ENCODE peak calls at places on chromosomes 5 and 9, in four cellular contexts. H is astrocyte of the spinal cord, X is endothelial cell, S is cardiac fibroblast. A is an unnamed sample.

GRCh38 chr5:177035982-177036381 is 13.5 kb downstream of the ZNF346 start:
- DNase-seq in S (no peak), H (peak; percentile 83), X (no peak), A (no peak)

GRCh38 chr5:88883059-88883565 is at the start of gene MEF2C:
- DNase-seq in H (peak; percentile 90), X (peak; percentile 72), S (peak; percentile 92), A (peak; percentile 82)

GRCh38 chr9:75378926-75379325 is 290.6 kb downstream of the OSTF1 start:
- DNase-seq in H (no peak), S (no peak), X (no peak), A (no peak)

GRCh38 chr9:127634698-127635097 is 22.6 kb downstream of the STXBP1 start:
- DNase-seq in S (no peak), H (no peak), X (no peak), A (no peak)

GRCh38 chr5:95822408-95823240 is at the start of gene GLRX:
- DNase-seq in S (peak; percentile 97), H (peak; percentile 91), X (peak; percentile 39), A (peak; percentile 98)

GRCh38 chr9:69324549-69325401 is at the start of gene ENTREP1:
- DNase-seq in S (peak; percentile 34), H (peak; percentile 18), X (peak; percentile 61), A (no peak)

GRCh38 chr5:142215915-142216681 is 107.5 kb downstream of the NDFIP1 start:
- DNase-seq in H (peak; percentile 99), X (no peak), S (peak; percentile 98), A (peak; percentile 97)

GRCh38 chr5:141211-141610 is 49.2 kb downstream of the PLEKHG4B start:
- DNase-seq in X (no peak), S (no peak), H (no peak), A (no peak)

GRCh38 chr9:35490155-35490909 is 421 bp downstream of the RUSC2 start:
- DNase-seq in X (peak; percentile 15), H (no peak), S (no peak), A (no peak)

GRCh38 chr5:152285764-152286163 is 119.3 kb downstream of the NMUR2 start:
- DNase-seq in H (no peak), S (no peak), X (no peak), A (no peak)

GRCh38 chr9:114452219-114453169 is 52.8 kb downstream of the WHRN start:
- DNase-seq in H (no peak), S (no peak), X (no peak), A (no peak)

GRCh38 chr9:98401140-98402025 is 145.9 kb upstream of the TBC1D2 start:
- DNase-seq in S (peak; percentile 30), H (no peak), X (no peak), A (no peak)

GRCh38 chr5:169901896-169902295 is 78.4 kb downstream of the INSYN2B start:
- DNase-seq in X (no peak), S (no peak), H (no peak), A (no peak)

GRCh38 chr9:99113418-99114048 is 8.6 kb downstream of the TGFBR1 start:
- DNase-seq in H (no peak), S (no peak), X (no peak), A (no peak)

GRCh38 chr5:126512451-126512850 is 82.6 kb downstream of the ALDH7A1 start:
- DNase-seq in X (no peak), H (no peak), S (no peak), A (no peak)

GRCh38 chr9:120386390-120387131 is 193.4 kb downstream of the CDK5RAP2 start:
- DNase-seq in S (peak; percentile 71), X (no peak), H (peak; percentile 65), A (no peak)

GRCh38 chr9:29211681-29212589 is 1638.7 kb upstream of the C9orf72 start:
- DNase-seq in H (peak; percentile 7), X (peak; percentile 86), S (no peak), A (no peak)

GRCh38 chr9:130354378-130354777 is 88.8 kb downstream of the HMCN2 start:
- DNase-seq in H (no peak), X (no peak), S (no peak), A (no peak)

GRCh38 chr5:91641730-91642350 is 258.7 kb upstream of the ARRDC3 start:
- DNase-seq in H (peak; percentile 75), X (no peak), S (peak; percentile 70), A (peak; percentile 18)

GRCh38 chr5:140608730-140609520 is 24.1 kb downstream of the CD14 start:
- DNase-seq in H (no peak), S (peak; percentile 40), X (no peak), A (no peak)

GRCh38 chr5:110032386-110032785 is 342.7 kb downstream of the MAN2A1 start:
- DNase-seq in X (no peak), H (no peak), S (no peak), A (no peak)

GRCh38 chr5:59253625-59254024 is 639.9 kb downstream of the PDE4D start:
- DNase-seq in X (no peak), H (no peak), S (no peak), A (no peak)

GRCh38 chr5:81125959-81126358 is 107.2 kb upstream of the CKMT2 start:
- DNase-seq in S (no peak), X (no peak), H (no peak), A (no peak)

GRCh38 chr5:168649306-168649705 is 70.1 kb upstream of the PANK3 start:
- DNase-seq in X (no peak), H (no peak), S (peak; percentile 42), A (no peak)

GRCh38 chr5:38738898-38739743 is 106.7 kb upstream of the OSMR start:
- DNase-seq in S (peak; percentile 49), H (peak; percentile 43), X (no peak), A (no peak)

GRCh38 chr9:108468364-108468763 is 387.4 kb downstream of the ACTL7B start:
- DNase-seq in S (peak; percentile 61), H (no peak), X (peak; percentile 56), A (peak; percentile 56)

GRCh38 chr9:84424945-84425344 is 84.4 kb upstream of the SLC28A3 start:
- DNase-seq in X (no peak), S (no peak), H (no peak), A (no peak)

GRCh38 chr5:40483316-40483715 is 196.4 kb upstream of the PTGER4 start:
- DNase-seq in H (peak; percentile 24), S (peak; percentile 38), X (no peak), A (no peak)

GRCh38 chr9:100637787-100638186 is 59.9 kb downstream of the CAVIN4 start:
- DNase-seq in X (no peak), S (no peak), H (no peak), A (no peak)

GRCh38 chr9:112665347-112665746 is 52.6 kb downstream of the INIP start:
- DNase-seq in H (peak; percentile 32), S (peak; percentile 48), X (no peak), A (peak; percentile 10)

GRCh38 chr5:120396186-120396585 is 67.9 kb upstream of the PRR16 start:
- DNase-seq in X (no peak), H (peak; percentile 61), S (peak; percentile 65), A (peak; percentile 83)

GRCh38 chr5:149273237-149273636 is 1.6 kb downstream of the AFAP1L1 start:
- DNase-seq in S (no peak), H (no peak), X (no peak), A (no peak)

GRCh38 chr9:87853843-87854242 is 28.8 kb upstream of the SPATA31E1 start:
- DNase-seq in X (no peak), H (no peak), S (no peak), A (no peak)

GRCh38 chr5:122091942-122092600 is 14.0 kb upstream of the LOX start:
- DNase-seq in X (no peak), H (peak; percentile 78), S (peak; percentile 73), A (peak; percentile 74)
- TF ChIP-seq CTCF in X (peak; percentile 56), H (peak; percentile 55), S (peak; percentile 50), A (peak; percentile 82)

GRCh38 chr9:134783699-134784039 is 96.9 kb upstream of the FCN2 start:
- DNase-seq in S (no peak), H (no peak), X (no peak), A (no peak)

GRCh38 chr9:134784612-134785305 is 95.9 kb upstream of the FCN2 start:
- DNase-seq in H (no peak), S (no peak), X (no peak), A (no peak)

GRCh38 chr9:134779640-134780039 is 101.0 kb upstream of the FCN2 start:
- DNase-seq in S (no peak), X (no peak), H (no peak), A (no peak)

GRCh38 chr9:134782921-134783698 is 97.5 kb upstream of the FCN2 start:
- DNase-seq in S (no peak), H (no peak), X (no peak), A (no peak)

GRCh38 chr9:134781895-134782294 is 98.7 kb upstream of the FCN2 start:
- DNase-seq in X (peak; percentile 28), H (no peak), S (no peak), A (no peak)
- TF ChIP-seq CTCF in X (peak; percentile 18), H (peak; percentile 42), S (peak; percentile 23), A (peak; percentile 61)

GRCh38 chr5:165805756-165806155 is 2300.3 kb downstream of the MAT2B start:
- DNase-seq in X (no peak), S (no peak), H (no peak), A (no peak)
- TF ChIP-seq CTCF in X (no peak), S (no peak), H (no peak), A (no peak)

DNA sequence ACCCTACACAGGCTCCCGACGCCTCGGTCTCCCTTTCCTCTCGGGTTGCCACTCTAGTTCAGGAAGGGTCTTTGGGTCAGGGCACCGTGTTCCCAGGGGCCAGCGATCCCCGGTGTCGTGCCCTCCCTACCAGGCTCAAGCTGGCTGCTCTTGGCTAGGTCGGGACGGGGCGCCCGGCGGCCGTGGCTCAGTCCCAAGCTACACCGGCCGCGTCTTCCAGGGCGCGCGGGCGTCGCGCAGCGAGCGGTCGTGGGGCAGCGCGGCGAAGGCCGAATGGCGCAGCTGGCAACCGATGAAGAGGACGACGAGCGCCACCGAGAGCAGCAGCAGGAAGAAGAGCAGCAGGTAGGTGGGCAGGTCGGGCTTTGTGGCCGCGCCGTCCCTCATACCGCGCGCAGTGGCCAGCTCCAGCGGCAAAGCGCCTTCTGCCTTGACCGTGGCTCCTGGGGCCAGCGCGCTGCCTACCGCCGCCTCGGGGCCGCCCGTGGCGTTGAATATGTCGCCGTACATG is 892 bp downstream of the SMIM32 start:
- DNase-seq in S (peak; percentile 31), X (peak; percentile 41), H (no peak), A (no peak)
- TF ChIP-seq CTCF in S (no peak), X (no peak), H (no peak), A (no peak)

DNA sequence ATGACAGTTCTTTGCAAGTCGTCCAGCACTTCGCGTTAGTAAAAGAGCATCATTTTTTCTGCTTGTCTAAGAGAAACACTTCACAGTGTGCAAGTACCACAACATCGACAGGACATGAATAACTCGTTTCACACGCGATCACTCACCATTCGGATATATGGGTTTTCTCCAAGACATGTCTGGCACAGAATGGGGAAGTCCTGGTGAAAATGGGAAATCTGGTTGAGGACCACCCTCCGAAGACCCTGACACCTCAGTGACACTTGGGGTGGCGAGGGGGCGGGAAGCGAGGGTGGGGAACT is 613 bp downstream of the RBM22 start:
- DNase-seq in H (no peak), S (no peak), X (no peak), A (peak; percentile 8)
- TF ChIP-seq CTCF in H (no peak), S (no peak), X (no peak), A (no peak)